ENCODE peak calls at places on chromosomes 11 and 22, in six cellular contexts. F, N, E, T, Y and S are unnamed samples.
A peak's percentile ranks its signal among the peaks of the same experiment; 100 is the strongest.

GRCh38 chr11:20131744-20132666 is 28.3 kb downstream of the DBX1 start:
- DNase-seq in F (peak; percentile 41), Y (peak; percentile 34), N (peak; percentile 28), E (peak; percentile 46), T (peak; percentile 40), S (no peak)

GRCh38 chr11:122163420-122163819 is 47.4 kb upstream of the BLID start:
- DNase-seq in Y (no peak), F (no peak), N (no peak), T (no peak), E (no peak), S (no peak)

GRCh38 chr11:60164550-60165075 is 18.3 kb downstream of the MS4A6A start:
- DNase-seq in Y (no peak), E (no peak), F (no peak), N (no peak), T (no peak), S (no peak)

GRCh38 chr11:67627788-67628624 is 1.7 kb downstream of the NUDT8 start:
- DNase-seq in E (no peak), Y (no peak), T (no peak), F (no peak), N (no peak), S (no peak)

GRCh38 chr11:96055706-96056387 is 131.9 kb upstream of the MTMR2 start:
- DNase-seq in N (peak; percentile 13), Y (no peak), T (no peak), E (no peak), F (no peak), S (no peak)

GRCh38 chr11:96652516-96652915 is 262.7 kb downstream of the JRKL start:
- DNase-seq in E (no peak), N (no peak), T (no peak), F (no peak), Y (no peak), S (no peak)

GRCh38 chr22:35102663-35103062 is 36.7 kb downstream of the ISX start:
- DNase-seq in Y (no peak), E (no peak), F (no peak), T (no peak), N (no peak), S (no peak)

GRCh38 chr11:120068114-120068573 is 69.8 kb downstream of the TRIM29 start:
- DNase-seq in Y (no peak), T (peak; percentile 61), E (peak; percentile 72), N (no peak), F (no peak), S (peak; percentile 20)